ENCODE peak calls at places on chromosomes 16 and 17, in ten cellular contexts. O is amygdala; B is AG08396; C is DMS 273 treated with DMSO at 0.1 percent for 48 hours; G is CD8-positive, alpha-beta T cell; J is activated T-cell treated with anti-CD3 and anti-CD28 coated beads, Interleukin-2, amount 50 U/mL, for 72 hours; V is H9; Z is NCI-H1436; Q is stomach; T is M059J. X is an unnamed sample.

GRCh38 chr16:65833171-65833871 is 533.2 kb upstream of the CDH5 start:
- DNase-seq in Z (no peak), B (peak), T (peak), O (no peak), G (no peak), J (no peak), C (no peak), Q (no peak), V (no peak), X (peak)

GRCh38 chr17:21200590-21201301 is 13.2 kb downstream of the TMEM11 start:
- DNase-seq in T (no peak), Q (no peak), B (no peak), G (no peak), Z (no peak), V (no peak), J (no peak), O (no peak), C (no peak), X (no peak)

GRCh38 chr17:39834017-39834416 is 30.1 kb downstream of the IKZF3 start:
- DNase-seq in J (no peak), Z (no peak), G (no peak), O (no peak), V (no peak), T (no peak), C (no peak), B (no peak), Q (no peak), X (no peak)

GRCh38 chr17:78174332-78174869 is 6.0 kb downstream of the SYNGR2 start:
- DNase-seq in C (no peak), T (no peak), Q (peak), O (peak), V (no peak), G (no peak), Z (no peak), B (no peak), J (no peak), X (no peak)

GRCh38 chr17:65531508-65532431 is 29.7 kb downstream of the AXIN2 start:
- DNase-seq in G (no peak), T (no peak), C (no peak), J (no peak), Q (peak), B (peak), V (no peak), Z (no peak), O (no peak), X (peak)

GRCh38 chr16:84513111-84514065 is 8.9 kb upstream of the MEAK7 start:
- DNase-seq in V (no peak), Q (no peak), B (no peak), G (no peak), O (no peak), C (no peak), T (peak), J (no peak), Z (no peak), X (peak)

GRCh38 chr16:10314811-10315210 is 71.0 kb upstream of the ATF7IP2 start:
- DNase-seq in T (peak), J (no peak), B (no peak), Z (no peak), O (no peak), V (no peak), Q (no peak), C (no peak), G (no peak), X (no peak)

GRCh38 chr17:19979917-19980770 is 2.5 kb upstream of the AKAP10 start:
- DNase-seq in V (peak), O (no peak), Z (peak), Q (no peak), B (no peak), G (no peak), T (no peak), C (no peak), J (no peak), X (no peak)

GRCh38 chr16:68386628-68387027 is 61.7 kb downstream of the SMPD3 start:
- DNase-seq in T (no peak), B (no peak), Z (no peak), C (no peak), Q (peak), J (no peak), G (no peak), O (no peak), V (no peak), X (no peak)

GRCh38 chr17:17900615-17901520 is 64.1 kb upstream of the SREBF1 start:
- DNase-seq in J (no peak), G (no peak), Q (peak), T (peak), B (peak), Z (no peak), V (no peak), C (peak), O (no peak), X (peak)

GRCh38 chr16:67641779-67642708 is 2.9 kb upstream of the CARMIL2 start:
- DNase-seq in Q (peak), Z (no peak), J (no peak), G (no peak), C (no peak), V (no peak), O (peak), B (peak), T (peak), X (no peak)

GRCh38 chr16:11627822-11628457 is 40.3 kb upstream of the SNN start:
- DNase-seq in O (no peak), B (no peak), G (no peak), T (peak), Q (peak), V (no peak), J (peak), C (no peak), Z (no peak), X (no peak)

GRCh38 chr16:86739808-86740207 is 161.5 kb downstream of the FOXL1 start:
- DNase-seq in Q (no peak), J (no peak), G (no peak), B (no peak), Z (no peak), O (no peak), C (no peak), V (no peak), T (no peak), X (no peak)

GRCh38 chr16:15993946-15994665 is 44.7 kb downstream of the ABCC1 start:
- DNase-seq in Q (no peak), G (no peak), J (no peak), B (no peak), T (peak), Z (no peak), V (no peak), C (no peak), O (no peak), X (no peak)

GRCh38 chr16:83738926-83739503 is 68.8 kb upstream of the HSBP1 start:
- DNase-seq in Z (no peak), C (no peak), G (no peak), B (no peak), O (no peak), T (peak), J (no peak), Q (no peak), V (no peak), X (no peak)

GRCh38 chr16:54052271-54052670 is 234.3 kb downstream of the IRX3 start:
- DNase-seq in G (no peak), Q (no peak), O (no peak), V (no peak), C (no peak), Z (no peak), B (no peak), T (no peak), J (no peak), X (no peak)

GRCh38 chr17:32855620-32856019 is 21.3 kb downstream of the MYO1D start:
- DNase-seq in V (no peak), G (no peak), O (no peak), C (no peak), J (no peak), T (no peak), B (no peak), Q (no peak), Z (no peak), X (no peak)

GRCh38 chr16:88403794-88404581 is 21.2 kb downstream of the ZNF469 start:
- DNase-seq in J (no peak), Z (no peak), V (no peak), Q (no peak), O (no peak), T (no peak), C (no peak), B (no peak), G (no peak), X (no peak)